ENCODE peak calls at places on chromosomes 7 and 10, in five cellular contexts. T is tibial nerve; D is CD8-positive, alpha-beta T cell; O is non-pigmented ciliary epithelial cell; M is HT1080. Z is an unnamed sample.

GRCh38 chr10:133357293-133358151 is at the start of gene FUOM:
- DNase-seq in T (no peak), D (peak; percentile 54), O (no peak), M (peak; percentile 72), Z (no peak)

GRCh38 chr7:41705109-41705871 is 2.4 kb upstream of the INHBA start:
- DNase-seq in T (peak; percentile 64), D (peak; percentile 11), O (peak; percentile 79), M (peak; percentile 86), Z (no peak)

GRCh38 chr7:66205736-66206080 is 574 bp downstream of the TPST1 start:
- DNase-seq in T (no peak), D (no peak), O (no peak), M (no peak), Z (no peak)

GRCh38 chr10:120012133-120012405 is 119.5 kb downstream of the SEC23IP start:
- DNase-seq in T (no peak), D (no peak), O (no peak), M (no peak), Z (no peak)

GRCh38 chr7:17994079-17994478 is 33.6 kb downstream of the PRPS1L1 start:
- DNase-seq in T (no peak), D (no peak), O (no peak), M (no peak), Z (no peak)

GRCh38 chr10:43128958-43129706 is 9.1 kb upstream of the CSGALNACT2 start:
- DNase-seq in T (no peak), D (no peak), O (peak; percentile 93), M (peak; percentile 85), Z (no peak)

GRCh38 chr7:128164955-128165670 is 76.0 kb upstream of the LEP start:
- DNase-seq in T (no peak), D (no peak), O (no peak), M (no peak), Z (no peak)

GRCh38 chr10:100021322-100021721 is 11.6 kb upstream of the DNMBP start:
- DNase-seq in T (no peak), D (no peak), O (no peak), M (no peak), Z (no peak)

GRCh38 chr7:33537078-33537477 is 368.3 kb upstream of the BMPER start:
- DNase-seq in T (no peak), D (no peak), O (no peak), M (no peak), Z (no peak)

GRCh38 chr10:79982486-79982800 is 33.5 kb upstream of the SFTPD start:
- DNase-seq in T (no peak), D (no peak), O (no peak), M (no peak), Z (no peak)

GRCh38 chr10:61608255-61609040 is 54.3 kb upstream of the CABCOCO1 start:
- DNase-seq in T (no peak), D (no peak), O (no peak), M (no peak), Z (no peak)

GRCh38 chr7:131948434-131949053 is 392.1 kb upstream of the PODXL start:
- DNase-seq in T (peak; percentile 32), D (no peak), O (no peak), M (peak; percentile 81), Z (no peak)

GRCh38 chr7:20831451-20831850 is 44.8 kb upstream of the SP8 start:
- DNase-seq in T (no peak), D (no peak), O (no peak), M (no peak), Z (no peak)

GRCh38 chr7:149635561-149636329 is 137.6 kb downstream of the ZNF467 start:
- DNase-seq in T (no peak), D (no peak), O (no peak), M (peak; percentile 83), Z (no peak)

GRCh38 chr7:3028071-3028766 is 15.4 kb downstream of the CARD11 start:
- DNase-seq in T (peak; percentile 14), D (no peak), O (peak; percentile 31), M (peak; percentile 65), Z (no peak)

GRCh38 chr7:7795736-7796135 is 77.3 kb upstream of the RPA3 start:
- DNase-seq in T (no peak), D (no peak), O (peak; percentile 35), M (peak; percentile 83), Z (no peak)

GRCh38 chr7:93132216-93132615 is 14.4 kb upstream of the SAMD9 start:
- DNase-seq in T (no peak), D (no peak), O (no peak), M (no peak), Z (no peak)

GRCh38 chr10:22253578-22253882 is 35.7 kb upstream of the EBLN1 start:
- DNase-seq in T (peak; percentile 31), D (peak; percentile 15), O (no peak), M (no peak), Z (no peak)

GRCh38 chr7:130350945-130351663 is 6.5 kb downstream of the CPA5 start:
- DNase-seq in T (no peak), D (no peak), O (no peak), M (no peak), Z (no peak)

GRCh38 chr7:71559214-71559613 is 427.3 kb downstream of the GALNT17 start:
- DNase-seq in T (no peak), D (no peak), O (no peak), M (no peak), Z (no peak)

GRCh38 chr7:139758388-139758787 is 19.4 kb downstream of the HIPK2 start:
- DNase-seq in T (no peak), D (no peak), O (no peak), M (no peak), Z (no peak)

Z was measured in omental fat pad.